ENCODE peak calls at places on chromosomes 3 and 15, in five cellular contexts. B, X, A, R and K are unnamed samples.

GRCh38 chr3:146142757-146143156 is 18.2 kb downstream of the PLOD2 start:
- DNase-seq in B (no peak), X (no peak), A (no peak), R (peak; percentile 30), K (peak; percentile 92)

GRCh38 chr3:144272715-144273114 is 301.1 kb downstream of the DIPK2A start:
- DNase-seq in B (no peak), X (no peak), A (no peak), R (peak; percentile 10), K (no peak)

GRCh38 chr3:11199902-11200678 is 45.8 kb downstream of the HRH1 start:
- DNase-seq in B (no peak), X (no peak), A (no peak), R (no peak), K (no peak)

GRCh38 chr3:184757010-184757651 is 45.3 kb upstream of the MAGEF1 start:
- DNase-seq in B (peak; percentile 91), X (no peak), A (no peak), R (peak; percentile 46), K (no peak)

GRCh38 chr3:112097378-112097777 is 11.2 kb downstream of the C3orf52 start:
- DNase-seq in B (no peak), X (no peak), A (peak; percentile 9), R (no peak), K (no peak)

GRCh38 chr3:46369675-46370132 is 1.0 kb upstream of the CCR5 start:
- DNase-seq in B (no peak), X (no peak), A (no peak), R (no peak), K (no peak)

GRCh38 chr3:164064298-164064697 is 1014.0 kb downstream of the SI start:
- DNase-seq in B (no peak), X (no peak), A (no peak), R (no peak), K (peak; percentile 79)

GRCh38 chr3:154766765-154767503 is 313.2 kb upstream of the MME start:
- DNase-seq in B (no peak), X (no peak), A (no peak), R (no peak), K (no peak)

GRCh38 chr3:138945646-138946553 is 1.0 kb downstream of the FOXL2 start:
- DNase-seq in B (no peak), X (no peak), A (peak; percentile 57), R (peak; percentile 68), K (no peak)

GRCh38 chr3:60514085-60514649 is 737.1 kb downstream of the FHIT start:
- DNase-seq in B (no peak), X (no peak), A (no peak), R (no peak), K (no peak)

GRCh38 chr3:184031187-184031792 is at the start of gene HTR3D:
- DNase-seq in B (no peak), X (no peak), A (no peak), R (no peak), K (no peak)

GRCh38 chr3:4745240-4745620 is 234.0 kb upstream of the BHLHE40 start:
- DNase-seq in B (no peak), X (no peak), A (no peak), R (no peak), K (no peak)

GRCh38 chr3:4742359-4742758 is 236.9 kb upstream of the BHLHE40 start:
- DNase-seq in B (no peak), X (no peak), A (no peak), R (no peak), K (no peak)

GRCh38 chr3:4743371-4743770 is 235.9 kb upstream of the BHLHE40 start:
- DNase-seq in B (no peak), X (no peak), A (no peak), R (no peak), K (no peak)

GRCh38 chr3:4746241-4746958 is 232.8 kb upstream of the BHLHE40 start:
- DNase-seq in B (no peak), X (no peak), A (no peak), R (no peak), K (no peak)

DNA sequence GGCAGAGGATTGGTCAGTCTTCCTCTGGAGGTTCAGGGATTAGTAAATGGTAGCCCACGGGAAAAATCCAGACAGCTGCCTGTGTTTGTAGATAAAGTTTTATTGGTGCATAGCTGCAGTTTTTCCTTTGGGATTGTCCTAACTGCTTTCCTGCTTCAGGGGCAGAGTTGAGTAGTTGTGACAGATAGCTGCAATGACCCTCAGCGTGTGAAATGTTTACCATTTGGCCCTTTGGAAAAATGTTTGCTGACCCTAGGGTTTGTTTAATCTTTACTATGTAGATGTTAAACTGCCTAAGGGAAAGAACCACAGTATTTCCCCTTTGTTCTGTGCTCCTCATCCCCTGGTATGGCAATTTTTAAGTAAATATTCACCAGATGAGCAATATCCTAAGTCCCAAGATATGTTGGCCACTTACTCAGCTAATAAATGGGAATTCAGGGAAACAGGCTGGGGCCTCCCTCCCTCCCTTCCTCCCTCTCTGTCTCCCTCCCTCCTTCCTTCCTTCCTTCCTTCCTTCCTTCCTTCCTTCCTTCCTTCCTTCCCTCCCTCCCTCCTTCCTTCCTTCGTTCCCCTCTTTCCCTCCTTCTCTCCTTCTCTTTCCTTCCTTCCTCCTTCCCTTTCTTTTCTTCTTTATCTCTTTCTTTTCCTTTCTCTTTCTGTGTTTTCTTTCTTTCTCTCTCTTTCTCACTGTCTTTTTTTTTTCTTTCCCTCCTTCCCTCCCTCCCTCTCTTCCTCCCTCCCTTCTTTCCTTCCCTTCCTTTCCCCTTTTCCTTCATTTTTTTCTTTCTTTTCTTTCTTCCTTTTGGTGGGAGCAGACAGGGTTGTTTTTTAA is 234.6 kb upstream of the BHLHE40 start:
- DNase-seq in B (no peak), X (no peak), A (no peak), R (no peak), K (no peak)
- TF ChIP-seq POLR2AphosphoS5 in B (no peak), X (no peak), A (no peak), R (no peak), K (no peak)

GRCh38 chr3:182508896-182509295 is 284.4 kb upstream of the ATP11B start:
- DNase-seq in B (no peak), X (no peak), A (no peak), R (peak; percentile 14), K (no peak)
- H3K4me3 ChIP-seq in B (no peak overlapping the region), X (no peak overlapping the region), A (no peak overlapping the region), R (no peak overlapping the region), K (no peak overlapping the region)

GRCh38 chr3:123317716-123318115 is 116.0 kb downstream of the SEC22A start:
- DNase-seq in B (no peak), X (no peak), A (no peak), R (no peak), K (no peak)
- TF ChIP-seq POLR2AphosphoS5 in B (no peak), X (no peak), A (no peak), R (no peak), K (no peak)

GRCh38 chr3:152175576-152175883 is 93.2 kb upstream of the MBNL1 start:
- DNase-seq in B (no peak), X (no peak), A (no peak), R (no peak), K (no peak)
- H3K4me3 ChIP-seq in B (no peak overlapping the region), X (no peak overlapping the region), A (no peak overlapping the region), R (no peak overlapping the region), K (no peak overlapping the region)

DNA sequence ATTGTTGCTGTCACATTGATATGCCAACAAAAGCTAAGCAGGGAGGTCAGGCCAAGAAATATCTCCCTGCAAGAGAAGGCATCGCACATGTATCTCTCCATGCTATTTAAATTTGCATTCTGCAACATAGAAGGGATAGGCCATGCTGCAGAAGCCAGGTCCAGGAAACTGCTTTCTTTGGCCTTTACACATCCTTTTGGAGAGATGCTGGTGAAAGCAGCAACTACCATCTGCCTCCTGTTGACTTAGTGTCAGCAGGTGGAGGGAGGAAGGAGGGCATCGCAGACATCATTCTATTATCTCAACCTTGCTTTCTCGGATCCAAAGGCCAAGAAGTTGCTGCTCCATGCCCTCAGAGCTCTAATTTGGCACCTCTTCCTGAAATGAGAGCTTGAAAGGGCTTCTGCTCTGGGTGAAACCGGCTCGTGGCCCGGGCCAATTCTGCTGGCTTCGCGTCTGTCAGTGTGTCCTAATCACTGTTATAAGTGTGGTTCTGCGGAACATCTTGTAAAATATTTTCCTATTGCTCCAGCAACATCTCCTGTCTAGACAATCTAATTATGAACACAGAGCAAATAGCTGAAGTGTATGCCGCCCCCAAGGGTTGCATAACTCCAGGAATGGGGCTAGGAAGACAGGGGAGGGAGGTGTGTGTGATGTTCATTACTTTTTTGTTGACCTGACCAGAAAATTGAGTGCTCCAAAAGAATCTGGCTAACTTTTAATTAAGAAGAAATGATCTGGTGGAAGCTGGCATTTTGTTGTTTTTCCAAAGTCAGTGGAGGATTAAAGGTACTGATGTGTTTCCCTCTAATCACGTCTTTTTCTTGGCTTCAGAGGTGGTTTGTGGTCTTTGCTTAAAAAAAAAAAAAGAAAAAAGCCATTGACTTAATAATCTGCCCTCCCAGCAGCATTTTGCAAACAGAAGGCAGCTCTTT is 89.1 kb downstream of the TPRG1 start:
- DNase-seq in B (no peak), X (no peak), A (no peak), R (no peak), K (no peak)
- TF ChIP-seq POLR2AphosphoS5 in B (no peak), X (no peak), A (no peak), R (no peak), K (peak; percentile 53)

GRCh38 chr3:12869025-12869695 is 27.8 kb upstream of the RPL32 start:
- DNase-seq in B (no peak), X (no peak), A (peak; percentile 91), R (peak; percentile 82), K (no peak)
- H3K4me3 ChIP-seq in B (peak overlapping the region; percentile 28), X (peak overlapping the region; percentile 73), A (peak overlapping the region; percentile 47), R (peak overlapping the region; percentile 75), K (no peak overlapping the region)

DNA sequence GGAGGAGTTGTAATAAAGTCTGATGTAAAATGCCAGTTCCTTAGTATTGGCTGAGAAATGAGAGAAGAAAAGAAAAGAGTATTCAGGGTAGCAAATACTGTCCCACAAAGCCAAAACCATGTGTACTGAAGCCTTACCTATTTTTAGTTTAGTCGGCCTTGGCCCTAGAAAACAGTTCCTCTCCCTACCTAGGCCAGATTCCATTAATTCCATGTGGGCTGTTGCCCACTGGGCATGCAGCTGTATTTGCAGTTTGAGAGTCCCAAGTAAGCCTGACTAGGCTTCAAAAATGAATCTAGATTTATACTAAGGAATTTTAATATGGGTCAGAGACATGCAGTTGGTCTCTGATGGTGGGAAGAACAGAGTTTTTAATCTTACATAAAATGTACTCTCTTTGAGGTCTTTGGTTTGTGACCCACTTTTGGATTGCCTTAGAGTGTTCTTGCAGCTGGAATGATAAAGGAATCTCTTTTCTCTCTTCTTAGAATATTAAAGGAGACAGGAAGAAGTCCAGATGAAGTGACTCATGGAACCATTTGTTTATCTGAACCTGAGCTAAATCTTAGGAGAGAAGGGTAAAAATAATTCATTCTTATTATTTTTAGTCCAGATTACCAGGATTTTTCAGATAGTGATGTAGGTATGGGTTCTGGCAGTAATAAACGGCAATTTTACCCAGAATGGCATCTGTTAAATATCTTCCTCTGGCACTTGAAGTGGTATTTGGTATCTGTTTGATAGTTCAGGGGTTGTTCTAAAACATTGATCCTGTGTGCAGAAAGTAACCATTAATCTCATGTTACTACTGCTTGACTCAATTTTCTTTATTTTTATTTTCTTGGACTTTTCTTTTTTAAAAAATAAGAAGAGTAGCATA is 33.8 kb downstream of the GLCE start:
- DNase-seq in B (no peak), X (no peak), A (no peak), R (no peak), K (no peak)
- TF ChIP-seq POLR2AphosphoS5 in B (no peak), X (no peak), A (no peak), R (no peak), K (no peak)